ENCODE peak calls at places on chromosome 1, in seven cellular contexts. U is prostate gland, M is cardiac muscle cell, I is OCI-LY7, F is AG10803, R is fibroblast of lung, C is WERI-Rb-1. H is an unnamed sample.

GRCh38 chr1:240341365-240342250 is 249.9 kb downstream of the FMN2 start:
- DNase-seq in U (no peak), M (no peak), I (no peak), F (no peak), R (no peak), C (no peak), H (no peak)

GRCh38 chr1:108644984-108645383 is 15.9 kb downstream of the HENMT1 start:
- DNase-seq in U (no peak), M (no peak), I (no peak), F (no peak), R (no peak), C (no peak), H (no peak)

GRCh38 chr1:23718482-23718881 is 24.8 kb upstream of the ELOA start:
- DNase-seq in U (no peak), M (peak), I (peak), F (peak), R (peak), C (peak), H (no peak)

GRCh38 chr1:29505537-29506220 is 269.4 kb downstream of the PTPRU start:
- DNase-seq in U (no peak), M (no peak), I (no peak), F (no peak), R (no peak), C (no peak), H (no peak)

GRCh38 chr1:111199881-111200801 is at the start of gene DENND2D:
- DNase-seq in U (no peak), M (no peak), I (no peak), F (no peak), R (no peak), C (no peak), H (peak)

GRCh38 chr1:77350012-77350411 is 68.2 kb downstream of the AK5 start:
- DNase-seq in U (no peak), M (no peak), I (no peak), F (peak), R (no peak), C (no peak), H (no peak)

GRCh38 chr1:33055210-33055991 is 18.7 kb upstream of the AK2 start:
- DNase-seq in U (peak), M (peak), I (peak), F (peak), R (peak), C (peak), H (peak)

GRCh38 chr1:31583082-31583994 is 7.0 kb downstream of the TINAGL1 start:
- DNase-seq in U (no peak), M (no peak), I (no peak), F (no peak), R (no peak), C (no peak), H (no peak)

GRCh38 chr1:92951141-92951582 is 10.1 kb downstream of the DIPK1A start:
- DNase-seq in U (no peak), M (no peak), I (peak), F (peak), R (peak), C (peak), H (no peak)

GRCh38 chr1:178061632-178062031 is 32.3 kb upstream of the RASAL2 start:
- DNase-seq in U (no peak), M (no peak), I (no peak), F (no peak), R (no peak), C (no peak), H (no peak)

GRCh38 chr1:160682983-160683886 is 28.4 kb downstream of the CD48 start:
- DNase-seq in U (no peak), M (no peak), I (no peak), F (peak), R (no peak), C (no peak), H (no peak)

GRCh38 chr1:105027838-105028471 is 1278.3 kb downstream of the AMY1C start:
- DNase-seq in U (no peak), M (no peak), I (peak), F (no peak), R (no peak), C (no peak), H (no peak)

GRCh38 chr1:43345119-43345518 is 7.5 kb downstream of the MPL start:
- DNase-seq in U (no peak), M (no peak), I (no peak), F (no peak), R (no peak), C (no peak), H (no peak)

GRCh38 chr1:6171546-6172124 is 8.5 kb downstream of the CHD5 start:
- DNase-seq in U (no peak), M (peak), I (peak), F (peak), R (no peak), C (peak), H (no peak)

GRCh38 chr1:86596891-86597290 is 50.0 kb downstream of the CLCA4 start:
- DNase-seq in U (no peak), M (no peak), I (no peak), F (no peak), R (peak), C (no peak), H (no peak)

GRCh38 chr1:186102559-186103148 is 272.4 kb downstream of the TPR start:
- DNase-seq in U (no peak), M (peak), I (no peak), F (peak), R (peak), C (no peak), H (no peak)

GRCh38 chr1:145751491-145752021 is 32.3 kb downstream of the CD160 start:
- DNase-seq in U (no peak), M (no peak), I (no peak), F (peak), R (peak), C (no peak), H (no peak)

DNA sequence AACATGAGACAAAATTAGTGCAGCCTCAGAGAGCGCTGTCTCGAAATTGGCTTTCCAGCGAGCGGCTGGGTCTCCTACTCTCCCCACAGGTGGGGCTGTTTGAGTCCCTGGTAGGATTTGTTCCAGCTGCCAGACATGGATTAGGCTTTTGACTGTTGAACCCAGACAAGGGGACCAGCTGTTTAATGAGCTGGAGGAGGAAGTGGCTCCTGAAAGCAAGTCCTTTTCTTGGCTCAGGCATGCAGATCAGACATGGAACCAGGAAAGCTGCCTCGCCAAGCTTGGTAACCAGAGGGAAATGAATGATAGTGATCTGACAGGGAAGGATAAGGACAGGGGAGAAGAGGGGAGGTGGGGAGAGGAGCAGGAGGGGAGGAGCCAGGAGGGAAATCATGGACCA is 69.7 kb downstream of the UBIAD1 start:
- DNase-seq in U (no peak), M (no peak), I (no peak), F (no peak), R (no peak), C (peak), H (no peak)
- TF ChIP-seq CTCF in U (no peak), M (no peak), I (no peak), F (no peak), R (no peak), C (peak), H (no peak)

DNA sequence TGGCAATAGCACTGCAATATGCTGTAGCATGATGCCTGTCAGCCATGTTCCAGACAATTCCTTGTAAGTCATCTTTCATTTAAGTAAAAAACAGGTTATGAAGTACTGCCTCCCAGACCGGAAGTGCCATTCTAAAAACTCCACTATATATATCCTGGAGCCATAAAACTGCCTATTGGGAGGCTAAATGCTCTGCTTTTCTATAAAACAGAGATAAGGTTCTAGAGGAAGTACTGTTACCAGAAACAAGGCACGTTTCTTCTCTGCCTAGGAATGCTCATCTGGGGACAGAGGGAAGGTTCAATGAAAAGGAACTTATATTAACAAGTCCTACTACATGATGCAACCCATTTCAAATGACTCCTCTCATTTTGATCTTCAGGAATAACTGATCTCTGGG is 66.8 kb downstream of the GPR137B start:
- DNase-seq in U (no peak), M (no peak), I (no peak), F (no peak), R (no peak), C (no peak), H (no peak)
- TF ChIP-seq CTCF in U (no peak), M (no peak), I (no peak), F (no peak), R (no peak), C (no peak), H (no peak)

DNA sequence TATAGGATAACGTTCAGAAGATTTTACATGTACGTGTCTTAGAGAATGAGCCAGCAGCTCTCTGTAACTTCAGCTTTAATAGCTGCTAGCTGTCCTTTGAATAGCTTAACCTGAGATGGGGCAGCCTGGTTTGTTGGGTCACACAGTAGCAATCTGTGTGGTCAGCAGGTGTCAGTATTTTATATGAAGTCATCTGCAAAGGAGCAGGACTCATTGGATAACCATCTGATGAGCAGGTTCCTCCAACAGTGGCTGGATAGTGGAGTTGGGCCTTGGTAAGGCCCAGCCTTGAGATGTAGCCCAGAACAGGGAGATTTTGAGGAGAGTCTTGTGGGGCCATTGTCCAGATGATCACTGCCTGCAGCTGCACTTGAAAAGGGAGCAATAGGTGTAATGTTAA is 6.4 kb downstream of the GSTM5 start:
- DNase-seq in U (no peak), M (no peak), I (no peak), F (no peak), R (peak), C (peak), H (no peak)
- TF ChIP-seq CTCF in U (no peak), M (no peak), I (peak), F (no peak), R (no peak), C (peak), H (no peak)

GRCh38 chr1:35899941-35900340 is 16.9 kb downstream of the AGO1 start:
- DNase-seq in U (no peak), M (no peak), I (no peak), F (no peak), R (no peak), C (no peak), H (no peak)
- TF ChIP-seq CTCF in U (no peak), M (no peak), I (peak), F (no peak), R (no peak), C (peak), H (no peak)

GRCh38 chr1:167629681-167630567 is at the start of gene RCSD1:
- DNase-seq in U (no peak), M (peak), I (peak), F (no peak), R (peak), C (no peak), H (peak)

GRCh38 chr1:167628754-167629515 is 1.1 kb upstream of the RCSD1 start:
- DNase-seq in U (no peak), M (no peak), I (peak), F (no peak), R (no peak), C (no peak), H (no peak)

GRCh38 chr1:167631386-167631941 is 1.4 kb downstream of the RCSD1 start:
- DNase-seq in U (no peak), M (no peak), I (no peak), F (no peak), R (no peak), C (no peak), H (no peak)

GRCh38 chr1:167631987-167632680 is 2.1 kb downstream of the RCSD1 start:
- DNase-seq in U (no peak), M (no peak), I (peak), F (no peak), R (no peak), C (no peak), H (no peak)

DNA sequence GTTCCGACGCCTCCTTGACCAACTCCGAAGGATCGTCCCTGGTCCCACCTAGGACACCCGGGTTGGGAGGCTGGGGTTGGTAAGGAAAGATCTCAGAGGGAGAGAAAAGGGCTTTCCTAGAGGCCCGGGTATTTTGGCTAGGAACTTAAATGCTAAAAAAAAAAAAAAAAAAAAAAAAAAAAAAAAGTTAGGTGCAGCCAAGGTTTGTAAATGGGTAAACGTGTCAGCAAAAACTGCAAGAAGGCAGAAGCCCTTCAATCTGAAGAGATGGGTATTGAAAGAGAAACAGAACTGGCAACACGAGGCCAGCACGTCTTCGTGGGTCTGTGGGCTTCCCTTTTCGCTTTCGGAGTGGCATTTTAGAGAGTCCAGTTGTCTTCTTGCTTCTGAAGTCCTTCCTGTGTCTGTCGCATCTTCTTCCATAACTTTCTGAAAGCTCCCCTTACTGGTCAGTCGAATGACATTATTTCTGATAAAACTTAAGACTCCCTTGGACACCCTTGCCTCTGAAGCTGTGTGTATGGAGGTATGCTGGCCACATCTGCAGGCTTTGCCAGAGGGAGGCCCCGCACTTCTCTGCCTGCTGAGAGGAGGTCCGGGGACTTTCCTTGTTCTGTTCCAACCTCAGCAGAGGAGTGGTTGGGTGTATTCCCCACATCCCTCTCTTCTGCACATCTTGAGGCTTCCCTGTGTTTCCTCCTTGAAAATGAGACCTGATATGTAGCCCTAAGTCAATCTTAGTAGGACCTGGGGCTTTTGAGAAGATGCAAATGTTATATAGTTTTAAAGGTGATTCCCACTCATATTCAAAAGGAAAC is 745 bp downstream of the RCSD1 start:
- DNase-seq in U (no peak), M (peak), I (peak), F (no peak), R (no peak), C (no peak), H (no peak)
- TF ChIP-seq CTCF in U (no peak), M (no peak), I (no peak), F (no peak), R (no peak), C (no peak), H (no peak)

GRCh38 chr1:22231995-22232690 is 89.2 kb upstream of the WNT4 start:
- DNase-seq in U (no peak), M (no peak), I (no peak), F (no peak), R (no peak), C (no peak), H (no peak)
- TF ChIP-seq CTCF in U (no peak), M (no peak), I (peak), F (no peak), R (no peak), C (peak), H (no peak)

GRCh38 chr1:201582977-201583376 is 44.0 kb downstream of the NAV1 start:
- DNase-seq in U (no peak), M (no peak), I (no peak), F (no peak), R (no peak), C (no peak), H (no peak)

GRCh38 chr1:201585099-201585498 is 46.2 kb downstream of the NAV1 start:
- DNase-seq in U (no peak), M (no peak), I (no peak), F (peak), R (peak), C (no peak), H (no peak)

GRCh38 chr1:201584510-201584991 is 45.6 kb downstream of the NAV1 start:
- DNase-seq in U (no peak), M (no peak), I (no peak), F (peak), R (peak), C (peak), H (no peak)

GRCh38 chr1:201583663-201584062 is 44.7 kb downstream of the NAV1 start:
- DNase-seq in U (no peak), M (no peak), I (no peak), F (no peak), R (no peak), C (no peak), H (no peak)

GRCh38 chr1:201582261-201582951 is 43.5 kb downstream of the NAV1 start:
- DNase-seq in U (no peak), M (peak), I (no peak), F (peak), R (peak), C (no peak), H (no peak)
- TF ChIP-seq CTCF in U (no peak), M (peak), I (no peak), F (peak), R (no peak), C (peak), H (no peak)

DNA sequence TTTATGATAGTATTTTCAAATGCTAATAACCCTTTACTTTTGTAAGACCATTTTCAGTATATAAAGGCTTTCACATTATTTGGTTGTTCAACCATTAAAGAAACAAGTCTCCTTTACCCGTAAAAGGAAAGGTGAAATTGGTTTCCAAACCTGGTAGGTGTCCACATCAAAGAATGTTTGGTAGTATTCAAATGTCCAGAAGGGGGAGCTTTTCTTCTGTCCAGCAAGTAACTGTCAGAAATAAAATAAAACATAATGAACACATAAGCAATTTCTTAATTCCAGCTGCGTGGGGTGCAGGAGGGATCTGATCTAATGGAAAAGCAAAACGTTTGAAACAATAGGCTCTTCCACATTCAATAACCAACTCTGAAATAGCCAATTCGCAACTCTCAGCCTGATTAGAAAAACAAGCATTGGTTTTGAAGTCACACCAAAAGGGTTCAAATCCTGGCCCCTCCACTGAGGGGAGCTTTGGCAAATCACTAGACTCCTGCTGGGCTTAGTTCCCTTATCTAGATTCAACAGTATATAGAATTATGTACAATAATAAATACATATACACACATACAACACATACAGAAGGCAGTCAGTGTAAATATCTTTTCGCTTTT is 11.0 kb downstream of the YIPF1 start:
- DNase-seq in U (no peak), M (peak), I (peak), F (peak), R (peak), C (no peak), H (no peak)
- TF ChIP-seq CTCF in U (peak), M (peak), I (peak), F (peak), R (peak), C (peak), H (peak)

DNA sequence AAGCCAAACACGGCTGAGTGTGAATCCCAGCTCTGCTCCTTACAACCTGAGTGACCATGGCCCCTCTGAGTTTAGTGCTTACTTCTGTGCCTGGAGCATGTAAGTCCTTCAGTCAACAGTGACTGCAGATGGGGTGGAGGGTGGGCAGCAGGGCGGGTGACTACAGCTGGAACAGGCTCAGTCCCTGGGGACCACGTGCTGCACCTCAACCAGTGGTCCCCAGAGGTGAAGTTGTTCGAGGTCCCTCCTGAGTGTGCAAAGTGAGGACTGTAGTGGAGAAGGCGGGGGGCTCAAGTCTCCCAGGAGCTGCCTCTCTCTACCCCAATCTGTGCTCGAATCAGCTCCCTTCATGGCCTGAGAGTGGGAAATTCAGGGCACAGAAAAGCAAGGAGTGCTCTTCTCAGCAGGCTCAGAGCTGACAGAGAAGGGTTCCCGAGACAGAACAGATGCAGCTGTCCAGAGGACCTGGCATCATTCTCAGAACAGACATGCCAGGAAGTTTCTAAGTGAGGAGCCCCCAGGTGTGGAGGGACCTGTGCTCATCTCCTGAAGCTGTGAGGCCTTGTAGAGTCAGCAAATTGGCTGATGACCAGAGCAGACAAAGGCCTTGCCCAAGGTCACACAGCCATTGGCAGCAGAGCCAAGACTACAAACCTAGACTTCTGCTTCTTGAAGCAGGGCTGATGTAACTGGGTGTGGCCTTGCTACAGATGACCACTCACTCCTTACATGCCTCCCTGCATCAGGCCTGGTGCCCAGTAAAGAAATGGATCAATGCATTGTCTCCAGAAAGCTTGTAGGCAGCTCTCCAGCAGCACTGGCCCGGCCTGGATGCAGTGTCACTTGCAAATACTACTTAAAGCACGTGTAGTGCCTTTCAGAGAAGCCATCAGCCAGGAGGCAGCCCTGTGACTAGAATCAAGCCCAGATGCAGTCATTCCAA is 61.8 kb upstream of the EDN2 start:
- DNase-seq in U (no peak), M (no peak), I (no peak), F (peak), R (peak), C (no peak), H (no peak)
- TF ChIP-seq CTCF in U (no peak), M (no peak), I (no peak), F (no peak), R (no peak), C (no peak), H (no peak)